ENCODE peak calls at places on chromosomes 16 and 17, in nine cellular contexts. One of them, this sample, is unnamed.

GRCh38 chr16:25413133-25413532 is 155.5 kb upstream of the ZKSCAN2 start:
- DNase-seq in A549: no peak
- DNase-seq in NB4: no peak
- DNase-seq in K562: no peak
- DNase-seq in vagina: no peak
- DNase-seq in breast epithelium: no peak
- DNase-seq in adrenal gland: no peak
- DNase-seq in gastrocnemius medialis: no peak
- DNase-seq in endothelial cell of umbilical vein: no peak
- DNase-seq in this sample: no peak

GRCh38 chr17:4358154-4358553 is 8.3 kb downstream of the UBE2G1 start:
- DNase-seq in A549: no peak
- DNase-seq in NB4: no peak
- DNase-seq in K562: no peak
- DNase-seq in vagina: no peak
- DNase-seq in breast epithelium: no peak
- DNase-seq in adrenal gland: no peak
- DNase-seq in gastrocnemius medialis: no peak
- DNase-seq in endothelial cell of umbilical vein: no peak
- DNase-seq in this sample: no peak

GRCh38 chr16:73546351-73546845 is 498.5 kb upstream of the ZFHX3 start:
- DNase-seq in A549: no peak
- DNase-seq in NB4: no peak
- DNase-seq in K562: peak
- DNase-seq in vagina: no peak
- DNase-seq in breast epithelium: no peak
- DNase-seq in adrenal gland: no peak
- DNase-seq in gastrocnemius medialis: no peak
- DNase-seq in endothelial cell of umbilical vein: no peak
- DNase-seq in this sample: no peak

GRCh38 chr17:42759982-42760651 is 910 bp upstream of the RAMP2 start:
- DNase-seq in A549: no peak
- DNase-seq in NB4: peak
- DNase-seq in K562: peak
- DNase-seq in vagina: no peak
- DNase-seq in breast epithelium: no peak
- DNase-seq in adrenal gland: no peak
- DNase-seq in gastrocnemius medialis: no peak
- DNase-seq in endothelial cell of umbilical vein: peak
- DNase-seq in this sample: no peak

GRCh38 chr17:16880843-16881230 is 91.1 kb downstream of the TNFRSF13B start:
- DNase-seq in A549: no peak
- DNase-seq in NB4: no peak
- DNase-seq in K562: no peak
- DNase-seq in vagina: no peak
- DNase-seq in breast epithelium: no peak
- DNase-seq in adrenal gland: no peak
- DNase-seq in gastrocnemius medialis: no peak
- DNase-seq in endothelial cell of umbilical vein: no peak
- DNase-seq in this sample: no peak

GRCh38 chr17:57356722-57357391 is 100.5 kb downstream of the MSI2 start:
- DNase-seq in A549: no peak
- DNase-seq in NB4: no peak
- DNase-seq in K562: no peak
- DNase-seq in vagina: no peak
- DNase-seq in breast epithelium: no peak
- DNase-seq in adrenal gland: no peak
- DNase-seq in gastrocnemius medialis: no peak
- DNase-seq in endothelial cell of umbilical vein: peak
- DNase-seq in this sample: no peak

GRCh38 chr16:67326472-67327309 is at the start of the genes KCTD19 and LRRC36:
- DNase-seq in A549: peak
- DNase-seq in NB4: no peak
- DNase-seq in K562: peak
- DNase-seq in vagina: no peak
- DNase-seq in breast epithelium: no peak
- DNase-seq in adrenal gland: peak
- DNase-seq in gastrocnemius medialis: no peak
- DNase-seq in endothelial cell of umbilical vein: peak
- DNase-seq in this sample: peak

GRCh38 chr17:37413875-37414519 is 7.3 kb downstream of the TADA2A start:
- DNase-seq in A549: no peak
- DNase-seq in NB4: no peak
- DNase-seq in K562: peak
- DNase-seq in vagina: no peak
- DNase-seq in breast epithelium: no peak
- DNase-seq in adrenal gland: no peak
- DNase-seq in gastrocnemius medialis: no peak
- DNase-seq in endothelial cell of umbilical vein: no peak
- DNase-seq in this sample: no peak

GRCh38 chr17:1958134-1958881 is 66.8 kb downstream of the RTN4RL1 start:
- DNase-seq in A549: no peak
- DNase-seq in NB4: peak
- DNase-seq in K562: no peak
- DNase-seq in vagina: no peak
- DNase-seq in breast epithelium: no peak
- DNase-seq in adrenal gland: no peak
- DNase-seq in gastrocnemius medialis: no peak
- DNase-seq in endothelial cell of umbilical vein: no peak
- DNase-seq in this sample: no peak

GRCh38 chr17:14464741-14465140 is 163.9 kb downstream of the HS3ST3B1 start:
- DNase-seq in A549: no peak
- DNase-seq in NB4: no peak
- DNase-seq in K562: no peak
- DNase-seq in vagina: no peak
- DNase-seq in breast epithelium: no peak
- DNase-seq in adrenal gland: no peak
- DNase-seq in gastrocnemius medialis: no peak
- DNase-seq in endothelial cell of umbilical vein: no peak
- DNase-seq in this sample: no peak

GRCh38 chr16:88569614-88569984 is 604 bp upstream of the ZC3H18 start:
- DNase-seq in A549: no peak
- DNase-seq in NB4: peak
- DNase-seq in K562: peak
- DNase-seq in vagina: no peak
- DNase-seq in breast epithelium: no peak
- DNase-seq in adrenal gland: peak
- DNase-seq in gastrocnemius medialis: no peak
- DNase-seq in endothelial cell of umbilical vein: no peak
- DNase-seq in this sample: peak

GRCh38 chr16:89909777-89910716 is 8.6 kb upstream of the MC1R start:
- DNase-seq in A549: peak
- DNase-seq in NB4: peak
- DNase-seq in K562: peak
- DNase-seq in vagina: no peak
- DNase-seq in breast epithelium: peak
- DNase-seq in adrenal gland: peak
- DNase-seq in gastrocnemius medialis: peak
- DNase-seq in endothelial cell of umbilical vein: peak
- DNase-seq in this sample: peak

GRCh38 chr16:11470676-11471415 is 115.9 kb downstream of the LITAF start:
- DNase-seq in A549: no peak
- DNase-seq in NB4: no peak
- DNase-seq in K562: no peak
- DNase-seq in vagina: no peak
- DNase-seq in breast epithelium: no peak
- DNase-seq in adrenal gland: no peak
- DNase-seq in gastrocnemius medialis: no peak
- DNase-seq in endothelial cell of umbilical vein: no peak
- DNase-seq in this sample: no peak

GRCh38 chr17:59154335-59154720 is 658 bp downstream of the SKA2 start:
- DNase-seq in A549: no peak
- DNase-seq in NB4: peak
- DNase-seq in K562: peak
- DNase-seq in vagina: no peak
- DNase-seq in breast epithelium: peak
- DNase-seq in adrenal gland: peak
- DNase-seq in gastrocnemius medialis: no peak
- DNase-seq in endothelial cell of umbilical vein: no peak
- DNase-seq in this sample: peak

GRCh38 chr17:8140058-8140412 is 12.2 kb downstream of the PER1 start:
- DNase-seq in A549: no peak
- DNase-seq in NB4: no peak
- DNase-seq in K562: no peak
- DNase-seq in vagina: no peak
- DNase-seq in breast epithelium: peak
- DNase-seq in adrenal gland: peak
- DNase-seq in gastrocnemius medialis: peak
- DNase-seq in endothelial cell of umbilical vein: no peak
- DNase-seq in this sample: no peak

GRCh38 chr17:73691321-73691766 is 47.1 kb upstream of the SDK2 start:
- DNase-seq in A549: no peak
- DNase-seq in NB4: no peak
- DNase-seq in K562: no peak
- DNase-seq in vagina: peak
- DNase-seq in breast epithelium: no peak
- DNase-seq in adrenal gland: peak
- DNase-seq in gastrocnemius medialis: no peak
- DNase-seq in endothelial cell of umbilical vein: no peak
- DNase-seq in this sample: no peak

DNA sequence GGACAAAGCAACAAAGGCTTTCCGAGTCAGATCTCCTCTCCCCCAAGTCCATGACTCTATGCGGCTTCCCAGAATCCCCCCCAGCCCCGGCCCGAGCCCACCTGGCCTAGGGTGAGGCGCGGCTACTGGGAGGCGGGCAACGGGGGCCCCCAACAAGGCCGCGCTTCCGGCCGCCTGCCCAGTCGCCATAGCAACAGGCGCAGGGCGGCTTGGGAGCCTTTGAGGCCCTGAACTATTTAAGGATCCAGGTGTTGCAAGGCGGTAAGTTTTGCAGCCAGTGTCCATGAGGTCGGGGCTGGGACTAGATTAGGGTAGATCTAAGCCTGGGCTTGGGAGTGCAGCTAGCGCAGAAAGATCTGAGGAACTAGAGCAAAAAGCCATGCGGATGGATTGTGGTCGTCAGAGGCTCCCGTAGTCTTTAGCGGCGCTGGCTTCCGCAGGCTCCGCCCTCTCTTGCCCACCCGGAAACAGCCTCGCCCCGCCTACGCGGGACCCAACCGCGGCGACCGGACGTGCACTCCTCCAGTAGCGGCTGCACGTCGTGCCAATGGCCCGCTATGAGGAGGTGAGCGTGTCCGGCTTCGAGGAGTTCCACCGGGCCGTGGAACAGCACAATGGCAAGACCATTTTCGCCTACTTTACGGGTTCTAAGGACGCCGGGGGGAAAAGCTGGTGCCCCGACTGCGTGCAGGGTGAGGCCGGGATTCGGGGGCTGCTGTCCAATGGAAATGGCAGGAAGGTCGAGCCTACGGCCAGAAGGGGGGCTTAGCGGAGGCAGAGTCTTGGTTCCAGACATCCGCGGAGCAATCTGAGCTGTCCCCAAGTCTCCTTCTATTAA is at the start of the genes KIAA0753 and TXNDC17:
- DNase-seq in A549: peak
- DNase-seq in NB4: peak
- DNase-seq in K562: peak
- DNase-seq in vagina: no peak
- DNase-seq in breast epithelium: peak
- DNase-seq in adrenal gland: peak
- DNase-seq in gastrocnemius medialis: peak
- DNase-seq in endothelial cell of umbilical vein: peak
- DNase-seq in this sample: peak
- TF ChIP-seq POLR2A in A549: peak
- TF ChIP-seq POLR2A in NB4: peak
- TF ChIP-seq POLR2A in K562: peak
- TF ChIP-seq POLR2A in vagina: no peak
- TF ChIP-seq POLR2A in breast epithelium: peak
- TF ChIP-seq POLR2A in adrenal gland: peak
- TF ChIP-seq POLR2A in gastrocnemius medialis: peak
- TF ChIP-seq POLR2A in endothelial cell of umbilical vein: peak
- TF ChIP-seq POLR2A in this sample: peak

GRCh38 chr17:28347261-28347891 is 10.0 kb downstream of the POLDIP2 start:
- DNase-seq in A549: no peak
- DNase-seq in NB4: no peak
- DNase-seq in K562: no peak
- DNase-seq in vagina: no peak
- DNase-seq in breast epithelium: peak
- DNase-seq in adrenal gland: peak
- DNase-seq in gastrocnemius medialis: no peak
- DNase-seq in endothelial cell of umbilical vein: no peak
- DNase-seq in this sample: no peak
- TF ChIP-seq POLR2A in A549: no peak
- TF ChIP-seq POLR2A in NB4: no peak
- TF ChIP-seq POLR2A in K562: peak
- TF ChIP-seq POLR2A in vagina: no peak
- TF ChIP-seq POLR2A in breast epithelium: no peak
- TF ChIP-seq POLR2A in adrenal gland: no peak
- TF ChIP-seq POLR2A in gastrocnemius medialis: no peak
- TF ChIP-seq POLR2A in endothelial cell of umbilical vein: peak
- TF ChIP-seq POLR2A in this sample: peak

GRCh38 chr17:78418627-78419026 is 40.2 kb downstream of the PGS1 start:
- DNase-seq in A549: no peak
- DNase-seq in NB4: no peak
- DNase-seq in K562: no peak
- DNase-seq in vagina: no peak
- DNase-seq in breast epithelium: no peak
- DNase-seq in adrenal gland: no peak
- DNase-seq in gastrocnemius medialis: no peak
- DNase-seq in endothelial cell of umbilical vein: no peak
- DNase-seq in this sample: no peak

GRCh38 chr17:78415821-78416301 is 37.4 kb downstream of the PGS1 start:
- DNase-seq in A549: no peak
- DNase-seq in NB4: peak
- DNase-seq in K562: no peak
- DNase-seq in vagina: no peak
- DNase-seq in breast epithelium: no peak
- DNase-seq in adrenal gland: no peak
- DNase-seq in gastrocnemius medialis: no peak
- DNase-seq in endothelial cell of umbilical vein: peak
- DNase-seq in this sample: no peak

GRCh38 chr17:78417531-78417909 is 39.1 kb downstream of the PGS1 start:
- DNase-seq in A549: no peak
- DNase-seq in NB4: no peak
- DNase-seq in K562: no peak
- DNase-seq in vagina: no peak
- DNase-seq in breast epithelium: no peak
- DNase-seq in adrenal gland: no peak
- DNase-seq in gastrocnemius medialis: no peak
- DNase-seq in endothelial cell of umbilical vein: no peak
- DNase-seq in this sample: no peak

GRCh38 chr17:78416311-78416711 is 37.9 kb downstream of the PGS1 start:
- DNase-seq in A549: no peak
- DNase-seq in NB4: no peak
- DNase-seq in K562: no peak
- DNase-seq in vagina: no peak
- DNase-seq in breast epithelium: no peak
- DNase-seq in adrenal gland: no peak
- DNase-seq in gastrocnemius medialis: no peak
- DNase-seq in endothelial cell of umbilical vein: peak
- DNase-seq in this sample: no peak

GRCh38 chr17:78416791-78417530 is 38.5 kb downstream of the PGS1 start:
- DNase-seq in A549: no peak
- DNase-seq in NB4: peak
- DNase-seq in K562: no peak
- DNase-seq in vagina: no peak
- DNase-seq in breast epithelium: no peak
- DNase-seq in adrenal gland: peak
- DNase-seq in gastrocnemius medialis: no peak
- DNase-seq in endothelial cell of umbilical vein: peak
- DNase-seq in this sample: no peak
- TF ChIP-seq POLR2A in A549: no peak
- TF ChIP-seq POLR2A in NB4: no peak
- TF ChIP-seq POLR2A in K562: no peak
- TF ChIP-seq POLR2A in vagina: no peak
- TF ChIP-seq POLR2A in breast epithelium: no peak
- TF ChIP-seq POLR2A in adrenal gland: no peak
- TF ChIP-seq POLR2A in gastrocnemius medialis: peak
- TF ChIP-seq POLR2A in endothelial cell of umbilical vein: no peak
- TF ChIP-seq POLR2A in this sample: no peak

GRCh38 chr17:64001763-64002529 is 3.8 kb downstream of the PRR29 start:
- DNase-seq in A549: no peak
- DNase-seq in NB4: no peak
- DNase-seq in K562: peak
- DNase-seq in vagina: peak
- DNase-seq in breast epithelium: no peak
- DNase-seq in adrenal gland: peak
- DNase-seq in gastrocnemius medialis: peak
- DNase-seq in endothelial cell of umbilical vein: peak
- DNase-seq in this sample: no peak
- TF ChIP-seq POLR2A in A549: no peak
- TF ChIP-seq POLR2A in NB4: no peak
- TF ChIP-seq POLR2A in K562: no peak
- TF ChIP-seq POLR2A in vagina: no peak
- TF ChIP-seq POLR2A in breast epithelium: no peak
- TF ChIP-seq POLR2A in adrenal gland: no peak
- TF ChIP-seq POLR2A in gastrocnemius medialis: no peak
- TF ChIP-seq POLR2A in endothelial cell of umbilical vein: peak
- TF ChIP-seq POLR2A in this sample: no peak

This sample was measured in erythroblast.